ENCODE peak calls at places on chromosomes 3 and 15, in nine cellular contexts. X is esophagus muscularis mucosa, U is IMR-90, O is heart left ventricle, N is H54, E is GM12878, A is ovary, V is K562, I is right lobe of liver. S is an unnamed sample.

GRCh38 chr3:122258757-122259371 is 66.2 kb upstream of the CSTA start:
- DNase-seq in X (no peak), U (peak), O (peak), N (peak), E (peak), A (peak), V (peak), I (peak), S (peak)

GRCh38 chr3:114005406-114005987 is 50.8 kb downstream of the CCDC191 start:
- DNase-seq in X (no peak), U (no peak), O (no peak), N (no peak), E (peak), A (no peak), V (no peak), I (no peak), S (peak)

GRCh38 chr3:69983546-69984265 is 15.8 kb upstream of the SAMMSON start:
- DNase-seq in X (no peak), U (no peak), O (no peak), N (no peak), E (no peak), A (no peak), V (no peak), I (no peak), S (no peak)

GRCh38 chr15:70093481-70094309 is 4.0 kb downstream of the TLE3 start:
- DNase-seq in X (no peak), U (no peak), O (no peak), N (no peak), E (no peak), A (no peak), V (no peak), I (no peak), S (peak)

GRCh38 chr3:194584866-194585265 is 48.4 kb downstream of the TMEM44 start:
- DNase-seq in X (no peak), U (peak), O (no peak), N (no peak), E (no peak), A (no peak), V (no peak), I (no peak), S (no peak)

GRCh38 chr3:146431240-146431639 is 38.1 kb downstream of the PLSCR2 start:
- DNase-seq in X (no peak), U (peak), O (no peak), N (no peak), E (no peak), A (no peak), V (no peak), I (no peak), S (no peak)

GRCh38 chr3:122679085-122679466 is 1.6 kb upstream of the PARP14 start:
- DNase-seq in X (peak), U (peak), O (peak), N (peak), E (no peak), A (peak), V (peak), I (peak), S (peak)

GRCh38 chr3:75140904-75141615 is 523.1 kb upstream of the FRG2C start:
- DNase-seq in X (peak), U (no peak), O (no peak), N (no peak), E (no peak), A (no peak), V (no peak), I (no peak), S (no peak)

GRCh38 chr3:18080198-18080689 is 337.8 kb upstream of the TBC1D5 start:
- DNase-seq in X (no peak), U (peak), O (no peak), N (no peak), E (no peak), A (no peak), V (no peak), I (no peak), S (no peak)

GRCh38 chr15:100681335-100681746 is 79.0 kb downstream of the ASB7 start:
- DNase-seq in X (peak), U (no peak), O (no peak), N (no peak), E (no peak), A (no peak), V (no peak), I (no peak), S (no peak)

GRCh38 chr15:44275431-44275830 is 13.1 kb upstream of the GOLM2 start:
- DNase-seq in X (no peak), U (no peak), O (no peak), N (no peak), E (no peak), A (no peak), V (no peak), I (no peak), S (no peak)

GRCh38 chr3:170442945-170443344 is 24.3 kb downstream of the CLDN11 start:
- DNase-seq in X (no peak), U (peak), O (no peak), N (no peak), E (no peak), A (no peak), V (peak), I (no peak), S (no peak)

GRCh38 chr3:57397175-57398026 is 104.9 kb upstream of the ASB14 start:
- DNase-seq in X (no peak), U (peak), O (peak), N (peak), E (peak), A (no peak), V (peak), I (peak), S (no peak)

DNA sequence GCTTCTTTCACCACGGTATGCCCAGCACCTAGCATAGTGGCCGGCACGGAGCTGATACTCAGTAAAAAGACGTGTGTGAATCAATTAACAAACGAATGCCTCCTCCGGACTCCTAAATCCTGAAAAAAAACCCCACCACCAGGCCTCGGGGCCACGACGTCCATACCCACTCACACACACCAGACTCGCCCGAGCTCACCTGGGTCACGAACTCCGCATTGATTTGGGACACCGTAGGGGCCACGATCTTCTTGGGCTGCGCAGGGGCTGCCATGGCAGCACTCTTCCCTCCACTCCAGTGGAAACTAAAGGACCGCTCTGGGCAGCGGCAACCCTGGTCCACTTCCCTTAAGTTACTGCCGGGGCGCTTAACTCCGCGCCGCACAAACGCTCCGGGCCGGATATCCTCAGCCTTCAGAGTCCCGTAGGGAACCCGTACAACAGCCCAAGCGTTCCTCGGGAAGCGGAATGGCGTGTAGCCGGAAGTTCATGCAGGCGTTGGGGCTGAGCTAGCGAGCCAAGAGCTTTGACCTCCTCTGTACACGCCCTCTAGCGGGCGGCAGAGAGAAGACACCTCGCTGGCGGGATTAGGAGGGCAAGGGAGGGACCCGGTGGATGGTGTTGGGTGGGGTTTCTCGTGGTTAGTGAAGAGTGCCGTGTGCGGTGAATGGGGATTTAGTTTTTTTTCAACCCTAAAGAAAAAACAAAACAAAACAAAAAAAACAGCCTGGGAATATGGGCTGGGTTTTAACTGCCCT is at the start of gene AQR:
- DNase-seq in X (peak), U (peak), O (peak), N (peak), E (peak), A (peak), V (peak), I (peak), S (peak)
- TF ChIP-seq POLR2A in X (peak), U (peak), O (no peak), N (peak), E (peak), A (peak), V (peak), I (peak), S (no peak)

DNA sequence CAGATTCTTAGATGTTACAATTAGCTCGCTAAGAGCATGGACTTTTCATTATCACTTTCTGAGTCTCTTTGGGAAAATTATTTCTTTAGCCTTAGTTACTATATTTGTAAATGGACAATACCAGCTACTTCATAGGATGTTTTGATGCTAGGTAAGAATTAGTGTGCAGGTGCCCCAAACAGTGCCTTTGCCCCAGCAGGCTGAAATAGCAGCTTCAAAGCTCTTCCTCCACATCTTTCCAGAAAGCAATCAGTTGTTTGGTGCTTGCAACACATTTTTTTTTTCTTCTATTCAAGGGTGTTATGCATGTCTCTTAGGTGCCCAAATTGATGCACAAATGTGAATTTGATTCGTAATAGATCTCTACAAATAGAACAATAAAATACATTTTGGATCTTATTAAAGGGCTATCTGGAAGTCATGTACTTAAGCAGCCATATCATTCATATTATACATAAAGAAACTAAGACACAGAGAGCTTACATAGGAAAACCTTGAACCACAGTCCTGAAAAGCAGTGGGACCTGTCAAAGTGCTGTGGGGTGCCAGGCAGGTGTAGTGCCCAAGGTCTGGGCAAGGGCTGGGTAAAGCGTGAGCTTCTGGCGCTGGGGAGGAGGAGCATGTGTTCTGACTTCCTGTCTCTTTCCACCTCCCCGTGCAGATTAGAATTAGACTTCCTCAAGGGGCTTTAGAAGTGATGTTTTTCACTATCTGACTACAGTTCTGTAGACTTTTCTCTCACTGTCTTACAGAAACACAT is 62.9 kb downstream of the FNDC3B start:
- DNase-seq in X (no peak), U (no peak), O (no peak), N (no peak), E (no peak), A (no peak), V (no peak), I (no peak), S (peak)
- TF ChIP-seq POLR2A in X (no peak), U (no peak), O (no peak), N (no peak), E (peak), A (no peak), V (no peak), I (no peak), S (no peak)

GRCh38 chr3:187021748-187022402 is 91.5 kb downstream of the ST6GAL1 start:
- DNase-seq in X (no peak), U (no peak), O (no peak), N (no peak), E (peak), A (no peak), V (no peak), I (no peak), S (no peak)
- TF ChIP-seq POLR2A in X (no peak), U (no peak), O (no peak), N (no peak), E (peak), A (no peak), V (no peak), I (no peak), S (peak)

DNA sequence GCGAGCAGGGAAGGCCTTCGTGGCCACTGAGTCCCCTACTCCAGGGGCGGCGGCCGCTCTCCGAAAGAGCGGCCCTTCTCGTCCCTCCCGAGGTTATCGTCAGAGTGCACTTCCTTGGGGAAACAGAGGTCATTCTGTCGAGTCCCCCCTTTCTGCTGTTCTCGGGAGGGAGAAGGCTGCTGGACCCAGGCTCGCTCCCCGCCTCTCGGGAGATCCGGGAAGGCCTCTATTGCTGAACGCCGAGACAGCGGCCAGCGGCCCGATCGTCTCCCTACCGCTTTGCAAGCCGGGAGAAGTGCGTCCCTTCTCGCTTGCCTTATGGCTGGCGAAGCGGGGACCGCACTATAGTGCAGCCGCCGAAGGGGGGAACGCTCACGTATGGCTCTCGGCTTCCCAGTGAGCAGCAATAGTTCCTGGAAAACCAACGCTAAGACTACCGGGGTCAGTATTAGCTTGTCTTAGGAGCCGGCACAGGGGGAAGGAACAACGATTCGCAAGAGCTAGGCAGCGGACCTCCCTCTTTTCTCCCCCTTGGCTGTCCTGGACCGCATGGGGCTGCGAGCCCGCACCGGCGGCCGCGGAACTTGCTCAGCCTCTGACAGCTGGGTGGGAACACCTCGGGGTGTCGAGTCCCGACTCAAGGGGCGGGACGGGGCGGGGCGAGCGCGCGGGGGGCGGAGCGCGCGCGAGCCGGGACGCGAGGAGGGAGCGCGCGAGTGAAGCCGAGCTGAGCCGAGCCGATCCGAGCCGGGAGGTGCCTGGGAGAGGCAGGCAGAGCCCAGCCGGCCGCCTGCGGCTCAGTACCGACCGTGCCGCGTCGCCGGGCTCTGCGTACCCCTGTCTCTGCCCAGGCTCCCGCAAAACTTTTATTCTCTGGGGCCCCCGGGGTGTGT is 930 bp upstream of the PPM1L start:
- DNase-seq in X (peak), U (peak), O (peak), N (peak), E (peak), A (peak), V (peak), I (peak), S (peak)
- TF ChIP-seq POLR2A in X (peak), U (peak), O (peak), N (peak), E (peak), A (peak), V (peak), I (peak), S (peak)

DNA sequence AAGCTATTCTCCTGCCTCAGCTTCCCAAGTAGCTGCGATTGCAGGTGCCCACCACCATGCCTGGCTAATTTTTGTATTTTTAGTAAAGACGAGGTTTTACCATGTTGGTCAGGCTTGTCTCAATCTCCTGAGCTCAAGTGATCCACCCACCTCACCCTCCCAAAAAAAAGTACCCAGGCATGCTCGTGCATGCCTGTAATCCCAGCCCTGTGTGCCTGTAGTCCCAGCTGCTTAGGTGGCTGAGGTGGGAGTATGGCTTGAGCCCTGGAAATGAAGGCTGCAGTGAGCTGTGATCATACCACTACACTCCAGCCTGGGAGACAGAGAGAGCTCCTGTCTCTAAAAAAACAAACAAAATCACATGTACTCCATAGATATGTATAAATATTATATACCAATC is 176.5 kb downstream of the SOX2 start:
- DNase-seq in X (no peak), U (no peak), O (no peak), N (no peak), E (no peak), A (no peak), V (no peak), I (no peak), S (no peak)
- TF ChIP-seq POLR2A in X (no peak), U (no peak), O (no peak), N (no peak), E (no peak), A (no peak), V (no peak), I (no peak), S (no peak)

DNA sequence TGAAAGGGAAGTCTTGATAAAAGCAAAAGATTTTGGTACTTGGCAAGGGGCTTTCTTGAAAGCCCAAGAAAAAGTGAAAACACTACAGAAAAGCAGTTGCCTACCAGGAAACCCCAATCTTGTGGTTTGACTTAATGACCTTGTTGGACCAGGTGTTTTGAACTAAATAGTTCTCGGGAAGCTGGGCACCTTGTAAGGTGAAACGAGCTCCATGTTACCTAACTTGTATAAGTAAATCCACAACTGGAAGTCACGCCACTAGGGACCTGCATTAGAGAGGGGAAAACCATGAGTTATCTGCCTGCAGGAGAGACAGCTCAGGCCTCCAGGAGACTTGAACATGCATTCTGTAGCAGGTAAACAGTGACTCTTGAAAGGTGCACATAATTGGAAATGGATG is 88.2 kb downstream of the GMPS start:
- DNase-seq in X (no peak), U (no peak), O (no peak), N (no peak), E (no peak), A (no peak), V (no peak), I (no peak), S (no peak)
- TF ChIP-seq POLR2A in X (no peak), U (no peak), O (no peak), N (no peak), E (no peak), A (no peak), V (no peak), I (no peak), S (no peak)

DNA sequence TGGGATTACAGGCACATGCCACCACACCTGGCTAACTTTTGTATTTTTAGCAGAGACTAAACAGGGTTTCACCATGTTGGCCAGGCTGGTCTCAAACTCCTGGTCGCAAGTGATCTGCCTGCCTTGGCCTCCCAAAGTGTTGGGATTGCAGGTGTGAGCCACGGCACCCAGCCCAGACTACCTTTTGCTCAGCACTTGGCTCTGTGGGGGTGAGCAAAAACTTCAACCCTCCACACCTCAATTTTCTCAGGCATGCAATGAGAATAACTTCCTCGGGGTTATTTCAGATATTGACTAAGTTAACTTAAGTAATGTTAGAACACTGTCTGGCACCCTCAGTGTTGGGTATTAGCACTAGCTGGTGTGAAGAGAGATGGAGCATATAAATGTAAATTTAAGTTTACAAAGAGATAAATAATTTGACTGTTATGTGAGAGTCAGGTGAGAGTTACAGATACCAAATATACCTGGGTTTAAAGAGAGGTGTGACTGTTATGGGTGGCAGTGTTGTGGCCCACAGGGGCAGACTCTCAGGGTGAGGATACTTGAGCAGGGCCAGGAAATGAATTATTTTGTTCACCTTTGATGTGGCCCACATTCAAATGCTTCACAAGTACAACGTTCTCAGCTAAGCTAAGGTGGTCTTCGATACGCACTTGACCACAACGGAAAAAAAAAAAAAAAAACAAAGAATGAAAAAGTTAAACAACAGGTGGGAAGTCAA is 29.0 kb downstream of the CPOX start:
- DNase-seq in X (no peak), U (no peak), O (no peak), N (no peak), E (no peak), A (no peak), V (no peak), I (no peak), S (no peak)
- TF ChIP-seq POLR2A in X (no peak), U (no peak), O (no peak), N (no peak), E (peak), A (no peak), V (no peak), I (no peak), S (no peak)

GRCh38 chr15:59152694-59153450 is 47.9 kb downstream of the CCNB2 start:
- DNase-seq in X (no peak), U (no peak), O (no peak), N (no peak), E (no peak), A (no peak), V (no peak), I (no peak), S (no peak)

GRCh38 chr15:59153466-59153865 is 48.5 kb downstream of the CCNB2 start:
- DNase-seq in X (no peak), U (no peak), O (no peak), N (no peak), E (no peak), A (no peak), V (no peak), I (peak), S (no peak)

GRCh38 chr15:59157840-59158700 is 48.6 kb upstream of the LDHAL6B start:
- DNase-seq in X (no peak), U (no peak), O (no peak), N (no peak), E (no peak), A (no peak), V (no peak), I (no peak), S (no peak)

GRCh38 chr15:59157398-59157797 is 49.2 kb upstream of the LDHAL6B start:
- DNase-seq in X (no peak), U (no peak), O (no peak), N (no peak), E (no peak), A (no peak), V (no peak), I (no peak), S (no peak)

GRCh38 chr15:59154268-59154667 is 49.3 kb downstream of the CCNB2 start:
- DNase-seq in X (no peak), U (no peak), O (no peak), N (no peak), E (no peak), A (no peak), V (no peak), I (peak), S (no peak)
- TF ChIP-seq POLR2A in X (no peak), U (no peak), O (no peak), N (no peak), E (no peak), A (no peak), V (no peak), I (no peak), S (no peak)

DNA sequence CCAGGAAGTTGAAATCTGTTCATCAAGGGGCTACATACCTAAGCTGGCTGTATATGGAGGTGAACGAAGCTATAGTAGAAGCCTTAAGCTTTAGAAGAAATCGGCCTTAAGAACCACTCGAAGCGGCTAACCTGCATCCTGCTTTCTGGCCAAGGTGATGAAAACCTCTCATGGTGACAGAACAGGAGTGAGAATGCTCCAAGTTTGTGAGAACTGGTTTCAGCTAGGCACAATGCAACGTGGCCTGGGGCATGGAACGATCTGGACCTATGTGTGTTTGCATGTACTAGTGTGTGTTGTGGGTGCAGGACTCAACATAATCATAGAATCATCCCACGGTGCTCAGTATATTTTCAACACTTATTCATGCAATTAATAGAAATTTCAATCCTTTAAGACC is 31.4 kb upstream of the SPTBN5 start:
- DNase-seq in X (no peak), U (no peak), O (no peak), N (no peak), E (no peak), A (no peak), V (no peak), I (no peak), S (no peak)
- TF ChIP-seq POLR2A in X (no peak), U (no peak), O (no peak), N (no peak), E (no peak), A (no peak), V (no peak), I (no peak), S (no peak)